ENCODE peak calls at places on chromosome 3, in seven cellular contexts. J is astrocyte, L is uterus, W is aorta, F is heart right ventricle, I is gastrocnemius medialis, C is left ventricle myocardium inferior. P is an unnamed sample. For H3K4me1, the result is how much of the 10 kb centered on the place peaks cover.

GRCh38 chr3:41600616-41601015 is 361.3 kb downstream of the ULK4 start:
- DNase-seq in F (no peak), J (peak), L (no peak), C (no peak), I (no peak), W (no peak), P (no peak)

GRCh38 chr3:165188452-165188851 is 7.7 kb downstream of the SLITRK3 start:
- DNase-seq in J (no peak), F (no peak), W (no peak), C (no peak), L (no peak), I (no peak), P (no peak)

GRCh38 chr3:180983136-180983535 is 6.4 kb downstream of the DNAJC19 start:
- DNase-seq in J (no peak), L (no peak), C (no peak), I (no peak), W (no peak), F (no peak), P (no peak)

GRCh38 chr3:52636673-52637072 is 49.0 kb downstream of the PBRM1 start:
- DNase-seq in W (no peak), C (no peak), I (no peak), F (no peak), L (no peak), J (peak), P (peak)

GRCh38 chr3:99952306-99952705 is 134.6 kb downstream of the CMSS1 start:
- DNase-seq in W (no peak), C (no peak), I (no peak), J (peak), L (no peak), F (no peak), P (no peak)

GRCh38 chr3:140296796-140297352 is 361.9 kb downstream of the CLSTN2 start:
- DNase-seq in C (no peak), L (no peak), J (peak), W (no peak), F (no peak), I (no peak), P (no peak)

GRCh38 chr3:84108442-84108971 is 850.3 kb upstream of the CADM2 start:
- DNase-seq in J (peak), I (no peak), W (no peak), C (no peak), L (no peak), F (no peak), P (peak)

GRCh38 chr3:105829879-105830622 is 38.8 kb downstream of the CBLB start:
- DNase-seq in J (peak), I (no peak), F (no peak), L (no peak), C (no peak), W (no peak), P (peak)

GRCh38 chr3:27559835-27560234 is 75.7 kb upstream of the SLC4A7 start:
- DNase-seq in L (peak), J (peak), I (no peak), W (peak), F (no peak), C (peak), P (peak)

GRCh38 chr3:132872711-132873110 is 150.5 kb upstream of the NPHP3 start:
- DNase-seq in I (no peak), C (no peak), J (no peak), L (no peak), F (no peak), W (no peak), P (no peak)

GRCh38 chr3:54008744-54009143 is 113.6 kb upstream of the CACNA2D3 start:
- DNase-seq in I (no peak), C (no peak), L (no peak), W (no peak), F (no peak), J (no peak), P (no peak)

GRCh38 chr3:169657351-169658124 is 6.0 kb downstream of the MECOM start:
- DNase-seq in C (no peak), L (no peak), J (no peak), I (no peak), W (no peak), F (no peak), P (no peak)

GRCh38 chr3:188191460-188191859 is 37.5 kb downstream of the LPP start:
- DNase-seq in J (no peak), I (no peak), C (no peak), F (no peak), L (peak), W (no peak), P (no peak)

GRCh38 chr3:27729748-27730611 is 7.9 kb upstream of the EOMES start:
- DNase-seq in L (no peak), C (no peak), W (no peak), F (no peak), I (no peak), J (no peak), P (no peak)

GRCh38 chr3:70281663-70282062 is 30.8 kb downstream of the MDFIC2 start:
- DNase-seq in J (peak), C (no peak), L (no peak), I (no peak), F (no peak), W (no peak), P (peak)

GRCh38 chr3:56196700-56197099 is 271.6 kb downstream of the ERC2 start:
- DNase-seq in C (no peak), F (no peak), I (no peak), J (no peak), W (no peak), L (no peak), P (no peak)

GRCh38 chr3:119778811-119779210 is 3.1 kb upstream of the NR1I2 start:
- DNase-seq in W (no peak), I (no peak), J (no peak), F (no peak), C (no peak), L (no peak), P (no peak)

GRCh38 chr3:142844339-142844977 is 44.4 kb downstream of the PCOLCE2 start:
- DNase-seq in I (no peak), C (no peak), F (no peak), W (no peak), L (no peak), J (peak), P (no peak)

GRCh38 chr3:141797819-141798405 is 34.7 kb downstream of the GRK7 start:
- DNase-seq in C (no peak), I (no peak), W (no peak), L (no peak), F (peak), J (no peak), P (no peak)

GRCh38 chr3:52481819-52482521 is 13.2 kb upstream of the STAB1 start:
- DNase-seq in W (no peak), F (peak), L (no peak), I (no peak), J (no peak), C (no peak), P (no peak)

GRCh38 chr3:159824341-159824740 is 164.3 kb upstream of the IL12A start:
- DNase-seq in L (no peak), J (peak), W (no peak), C (no peak), F (no peak), I (peak), P (peak)

GRCh38 chr3:8984512-8984911 is 21.2 kb upstream of the RAD18 start:
- DNase-seq in C (no peak), J (no peak), F (no peak), W (no peak), L (no peak), I (no peak), P (no peak)

GRCh38 chr3:120506076-120506827 is 55.5 kb upstream of the FSTL1 start:
- DNase-seq in C (no peak), W (no peak), F (no peak), J (peak), L (no peak), I (no peak), P (no peak)

GRCh38 chr3:72353236-72354105 is 494.8 kb downstream of the SHQ1 start:
- DNase-seq in L (no peak), I (no peak), J (no peak), C (no peak), W (no peak), F (no peak), P (peak)

GRCh38 chr3:158233791-158234190 is 123.9 kb downstream of the RSRC1 start:
- DNase-seq in I (no peak), W (no peak), F (no peak), L (no peak), C (no peak), J (no peak), P (no peak)

GRCh38 chr3:6249679-6250078 is 611.2 kb upstream of the GRM7 start:
- DNase-seq in W (no peak), F (no peak), I (no peak), C (no peak), L (no peak), J (no peak), P (no peak)

GRCh38 chr3:100982710-100983109 is 10.5 kb downstream of the ABI3BP start:
- DNase-seq in W (peak), L (peak), F (peak), I (no peak), C (peak), J (peak), P (no peak)

GRCh38 chr3:159458010-159458409 is 530.6 kb upstream of the IL12A start:
- DNase-seq in I (no peak), W (no peak), L (no peak), F (no peak), C (no peak), J (peak), P (peak)

GRCh38 chr3:53236112-53236841 is 19.5 kb downstream of the TKT start:
- DNase-seq in L (peak), J (peak), F (peak), W (peak), I (peak), C (peak), P (peak)

GRCh38 chr3:159785276-159785675 is 203.4 kb upstream of the IL12A start:
- DNase-seq in J (no peak), L (no peak), W (no peak), I (no peak), F (no peak), C (no peak), P (peak)

GRCh38 chr3:40387001-40387894 is at the start of gene ENTPD3:
- DNase-seq in J (no peak), C (no peak), L (no peak), I (no peak), F (peak), W (no peak), P (no peak)

GRCh38 chr3:12486001-12486400 is 1.7 kb downstream of the TSEN2 start:
- DNase-seq in L (no peak), I (no peak), J (no peak), C (no peak), F (no peak), W (no peak), P (no peak)

GRCh38 chr3:173823911-173824460 is 426.4 kb downstream of the NLGN1 start:
- DNase-seq in J (peak), W (no peak), F (no peak), L (no peak), I (no peak), C (no peak), P (no peak)

GRCh38 chr3:61808526-61808925 is 247.2 kb downstream of the PTPRG start:
- DNase-seq in L (peak), J (no peak), F (peak), C (peak), I (no peak), W (peak), P (no peak)

GRCh38 chr3:16890605-16891333 is 6.0 kb downstream of the PLCL2 start:
- DNase-seq in J (no peak), I (no peak), W (no peak), F (no peak), L (no peak), C (no peak), P (no peak)
- H3K4me1 ChIP-seq in J (under half), I (half or more), W (under half), F (under half), L (under half), C (half or more), P (under half)

GRCh38 chr3:46955801-46956259 is 20.7 kb downstream of the CCDC12 start:
- DNase-seq in W (no peak), C (no peak), I (no peak), F (no peak), L (no peak), J (no peak), P (no peak)

GRCh38 chr3:46952813-46953212 is 23.7 kb downstream of the CCDC12 start:
- DNase-seq in C (no peak), J (no peak), F (no peak), W (no peak), I (no peak), L (no peak), P (no peak)

GRCh38 chr3:46953265-46954010 is 23.1 kb downstream of the CCDC12 start:
- DNase-seq in F (no peak), W (no peak), C (no peak), I (no peak), L (no peak), J (no peak), P (no peak)

GRCh38 chr3:46955157-46955556 is 21.4 kb downstream of the CCDC12 start:
- DNase-seq in J (no peak), L (no peak), W (no peak), I (no peak), F (no peak), C (no peak), P (no peak)

DNA sequence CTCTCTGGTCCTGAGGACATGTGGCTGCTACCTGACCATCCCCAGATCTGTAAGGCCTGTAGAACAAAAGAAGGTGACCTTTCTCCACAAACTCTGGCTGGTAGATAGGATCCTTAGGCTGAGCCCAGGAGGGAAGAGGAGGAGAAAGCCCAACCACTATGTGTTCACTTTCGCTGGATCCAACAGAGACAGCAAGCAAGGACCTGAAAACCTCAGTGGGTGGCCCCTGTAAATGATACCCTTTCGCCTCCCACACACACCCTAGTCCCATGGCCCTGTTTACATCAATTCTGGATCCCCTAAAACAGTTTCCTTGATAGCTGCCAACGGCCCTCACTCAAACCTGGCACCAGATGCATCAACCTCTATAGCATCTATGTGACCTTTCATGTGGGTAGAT is 22.4 kb downstream of the CCDC12 start:
- DNase-seq in C (no peak), L (no peak), J (no peak), F (no peak), W (no peak), I (no peak), P (no peak)
- H3K27ac ChIP-seq in C (peak), L (no peak), J (no peak), F (peak), W (no peak), I (peak), P (no peak)

GRCh38 chr3:127817331-127817821 is 4.9 kb downstream of the MGLL start:
- DNase-seq in I (peak), F (no peak), C (no peak), L (no peak), W (no peak), J (peak), P (peak)

GRCh38 chr3:127816783-127817182 is 5.5 kb downstream of the MGLL start:
- DNase-seq in L (no peak), I (no peak), J (no peak), F (no peak), C (no peak), W (no peak), P (no peak)

GRCh38 chr3:127814325-127814781 is 8.0 kb downstream of the MGLL start:
- DNase-seq in J (no peak), I (no peak), W (no peak), L (no peak), C (no peak), F (no peak), P (no peak)

GRCh38 chr3:127815001-127815400 is 7.3 kb downstream of the MGLL start:
- DNase-seq in W (no peak), L (no peak), C (no peak), J (no peak), I (no peak), F (no peak), P (no peak)

DNA sequence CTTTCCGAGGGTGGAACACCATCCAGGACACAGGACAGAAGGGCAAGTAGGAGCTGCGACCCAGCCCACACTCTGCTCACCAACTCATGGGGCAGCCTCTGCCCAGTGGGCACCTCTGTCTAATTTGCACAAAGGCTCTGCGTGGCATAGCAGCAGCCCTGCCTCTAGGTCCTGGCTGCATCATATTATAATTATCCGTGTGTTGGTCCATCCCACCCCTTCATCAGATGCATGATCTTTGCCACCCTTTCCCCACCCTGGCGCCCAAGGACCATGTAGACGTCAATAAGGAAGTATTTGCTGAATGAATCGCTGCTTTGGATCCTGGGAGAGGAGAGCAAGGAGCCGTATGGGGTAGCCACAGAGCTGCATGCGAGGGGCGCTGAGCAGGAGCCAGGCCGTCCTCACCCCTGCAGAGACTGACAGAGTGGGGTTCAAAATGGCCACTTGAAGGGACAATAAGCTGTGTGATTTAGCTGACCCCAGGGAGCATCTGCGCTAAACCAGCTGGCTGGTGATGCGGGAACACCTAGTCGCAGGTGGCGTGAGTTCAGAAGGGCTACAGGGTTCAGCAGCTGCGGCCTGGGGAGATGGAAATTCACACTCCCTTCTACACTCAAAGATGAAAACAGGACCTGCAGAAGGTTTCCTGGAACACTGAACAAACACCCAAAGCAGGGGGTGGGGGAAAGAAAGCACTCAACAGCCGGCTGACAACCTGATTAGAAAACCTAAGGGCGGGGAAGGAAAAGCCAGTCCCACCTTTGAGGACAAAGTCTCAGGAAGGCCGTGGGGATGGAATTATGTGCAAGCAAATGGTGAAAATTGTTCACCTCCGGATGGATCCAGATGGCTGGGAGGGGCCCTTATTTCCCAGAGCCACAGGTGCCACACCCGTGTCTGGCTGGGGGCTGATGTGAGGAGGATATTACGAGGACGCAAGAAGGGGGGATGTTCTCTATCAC is 6.4 kb downstream of the MGLL start:
- DNase-seq in F (no peak), L (no peak), W (no peak), J (no peak), I (no peak), C (no peak), P (no peak)
- H3K4me1 ChIP-seq in F (under half), L (under half), W (under half), J (under half), I (half or more), C (half or more), P (under half)

DNA sequence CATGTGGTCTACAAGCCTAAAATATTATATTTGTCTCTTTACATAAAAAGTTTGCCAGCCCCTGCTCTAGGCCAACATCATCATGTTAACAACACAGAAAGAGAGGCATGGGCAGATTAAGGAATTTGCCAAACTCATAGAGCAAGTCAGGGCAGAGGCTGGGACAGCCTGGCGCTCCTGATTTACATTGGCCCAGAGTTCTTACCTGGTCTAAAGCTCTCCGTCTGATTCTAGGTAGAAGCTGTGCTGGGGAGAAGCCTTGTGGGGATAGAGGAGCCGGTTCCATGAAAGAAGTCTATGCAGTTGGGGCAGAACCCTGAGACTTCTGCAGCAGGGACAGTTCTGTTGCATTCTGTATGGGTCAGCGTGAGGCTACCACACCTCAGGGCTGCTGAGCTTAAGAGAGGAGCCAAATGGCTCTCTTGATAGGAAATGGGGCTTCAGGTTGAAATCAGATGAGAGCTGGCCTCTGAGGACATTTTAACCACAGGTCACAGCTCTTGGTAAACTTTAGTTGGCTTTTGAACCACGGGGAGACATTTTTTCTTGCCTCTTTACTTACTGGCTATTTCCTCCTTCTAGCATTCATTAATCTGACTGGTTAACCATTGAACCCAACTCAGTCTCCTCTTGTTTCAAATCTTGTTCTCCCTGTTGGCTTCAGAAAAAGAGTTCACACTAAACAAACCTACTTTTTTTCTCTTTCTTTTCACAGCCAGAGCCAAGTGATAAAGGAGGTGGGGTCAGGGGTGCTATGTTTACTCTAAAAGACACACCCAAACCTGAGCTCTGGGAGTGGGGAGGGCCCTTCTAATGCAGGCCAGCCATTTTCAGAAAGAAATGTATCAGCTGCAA is 250.7 kb downstream of the OPA1 start:
- DNase-seq in W (no peak), F (no peak), J (no peak), I (no peak), C (no peak), L (no peak), P (no peak)
- H3K27ac ChIP-seq in W (no peak), F (no peak), J (no peak), I (no peak), C (no peak), L (no peak), P (peak)

GRCh38 chr3:128735287-128735686 is 9.3 kb downstream of the RAB7A start:
- DNase-seq in F (no peak), W (no peak), C (no peak), L (no peak), J (no peak), I (no peak), P (no peak)

GRCh38 chr3:128730521-128730920 is 4.5 kb downstream of the RAB7A start:
- DNase-seq in W (no peak), F (no peak), L (no peak), C (no peak), I (no peak), J (no peak), P (no peak)

GRCh38 chr3:128736598-128736997 is 10.6 kb downstream of the RAB7A start:
- DNase-seq in C (no peak), F (no peak), J (peak), I (no peak), L (no peak), W (no peak), P (peak)

GRCh38 chr3:128735884-128736283 is 9.9 kb downstream of the RAB7A start:
- DNase-seq in J (no peak), I (no peak), F (no peak), C (no peak), W (no peak), L (no peak), P (no peak)

GRCh38 chr3:128734523-128735189 is 8.7 kb downstream of the RAB7A start:
- DNase-seq in J (no peak), F (no peak), L (no peak), I (no peak), W (no peak), C (no peak), P (no peak)
- H3K4me1 ChIP-seq in J (under half), F (under half), L (under half), I (half or more), W (under half), C (half or more), P (under half)

GRCh38 chr3:175005881-175006280 is 146.7 kb downstream of the NAALADL2 start:
- DNase-seq in W (no peak), I (no peak), L (no peak), J (no peak), C (no peak), F (no peak), P (no peak)
- H3K27ac ChIP-seq in W (no peak), I (no peak), L (no peak), J (no peak), C (no peak), F (no peak), P (no peak)